ENCODE peak calls at places on chromosomes 11 and 22, in eight cellular contexts. F is small intestine, T is endothelial cell of umbilical vein, S is spleen, O is AG04450, D is OCI-LY7, Q is left ventricle myocardium inferior, Y is BJ. J is an unnamed sample.
A peak's percentile ranks its signal among the peaks of the same experiment; 100 is the strongest.

GRCh38 chr22:28710112-28710888 is 30.7 kb upstream of the TTC28 start:
- DNase-seq in S (no peak), Q (no peak), Y (peak; percentile 68), D (no peak), F (no peak), T (peak; percentile 82), O (peak; percentile 82), J (peak; percentile 94)

GRCh38 chr11:125390949-125391348 is 105.1 kb downstream of the FEZ1 start:
- DNase-seq in O (peak; percentile 43), T (peak; percentile 79), D (no peak), F (no peak), Y (peak; percentile 32), Q (no peak), S (no peak), J (peak; percentile 28)

GRCh38 chr11:112931686-112932085 is 29.5 kb upstream of the NCAM1 start:
- DNase-seq in S (no peak), Q (no peak), Y (no peak), D (no peak), F (peak; percentile 5), T (no peak), O (no peak), J (no peak)

GRCh38 chr22:45916515-45916914 is 60.4 kb downstream of the WNT7B start:
- DNase-seq in T (no peak), Q (no peak), O (no peak), D (no peak), S (no peak), Y (no peak), F (no peak), J (peak; percentile 59)

GRCh38 chr11:61599968-61600710 is 19.3 kb upstream of the SYT7 start:
- DNase-seq in F (no peak), S (no peak), Y (no peak), T (no peak), D (no peak), Q (no peak), O (no peak), J (no peak)

GRCh38 chr11:116427903-116428637 is 344.7 kb downstream of the BUD13 start:
- DNase-seq in Y (no peak), Q (no peak), F (no peak), S (no peak), O (no peak), D (no peak), T (peak; percentile 7), J (no peak)

GRCh38 chr11:100622404-100622803 is 64.7 kb upstream of the ARHGAP42 start:
- DNase-seq in Q (no peak), S (no peak), F (no peak), D (no peak), O (no peak), T (no peak), Y (no peak), J (no peak)

GRCh38 chr11:106552694-106553203 is 465.5 kb downstream of the GUCY1A2 start:
- DNase-seq in Q (no peak), S (no peak), F (no peak), T (no peak), D (no peak), Y (no peak), O (no peak), J (no peak)

GRCh38 chr22:43060213-43060612 is 29.0 kb downstream of the TTLL1 start:
- DNase-seq in S (no peak), T (peak; percentile 35), Y (no peak), Q (no peak), O (no peak), F (peak; percentile 12), D (peak; percentile 52), J (peak; percentile 35)

GRCh38 chr11:70662691-70663098 is 264.4 kb downstream of the CTTN start:
- DNase-seq in S (no peak), F (no peak), D (no peak), T (no peak), Y (no peak), Q (no peak), O (no peak), J (no peak)

GRCh38 chr11:8914661-8915018 is 3.7 kb downstream of the AKIP1 start:
- DNase-seq in Y (no peak), T (no peak), Q (no peak), D (no peak), F (no peak), O (no peak), S (no peak), J (no peak)

GRCh38 chr11:88363566-88364169 is 26.1 kb upstream of the CTSC start:
- DNase-seq in Y (no peak), D (no peak), S (no peak), F (no peak), O (no peak), T (peak; percentile 51), Q (no peak), J (peak; percentile 54)

GRCh38 chr22:49525776-49526535 is 301.7 kb downstream of the BRD1 start:
- DNase-seq in S (peak; percentile 78), Q (no peak), O (no peak), D (no peak), Y (no peak), T (no peak), F (no peak), J (no peak)

DNA sequence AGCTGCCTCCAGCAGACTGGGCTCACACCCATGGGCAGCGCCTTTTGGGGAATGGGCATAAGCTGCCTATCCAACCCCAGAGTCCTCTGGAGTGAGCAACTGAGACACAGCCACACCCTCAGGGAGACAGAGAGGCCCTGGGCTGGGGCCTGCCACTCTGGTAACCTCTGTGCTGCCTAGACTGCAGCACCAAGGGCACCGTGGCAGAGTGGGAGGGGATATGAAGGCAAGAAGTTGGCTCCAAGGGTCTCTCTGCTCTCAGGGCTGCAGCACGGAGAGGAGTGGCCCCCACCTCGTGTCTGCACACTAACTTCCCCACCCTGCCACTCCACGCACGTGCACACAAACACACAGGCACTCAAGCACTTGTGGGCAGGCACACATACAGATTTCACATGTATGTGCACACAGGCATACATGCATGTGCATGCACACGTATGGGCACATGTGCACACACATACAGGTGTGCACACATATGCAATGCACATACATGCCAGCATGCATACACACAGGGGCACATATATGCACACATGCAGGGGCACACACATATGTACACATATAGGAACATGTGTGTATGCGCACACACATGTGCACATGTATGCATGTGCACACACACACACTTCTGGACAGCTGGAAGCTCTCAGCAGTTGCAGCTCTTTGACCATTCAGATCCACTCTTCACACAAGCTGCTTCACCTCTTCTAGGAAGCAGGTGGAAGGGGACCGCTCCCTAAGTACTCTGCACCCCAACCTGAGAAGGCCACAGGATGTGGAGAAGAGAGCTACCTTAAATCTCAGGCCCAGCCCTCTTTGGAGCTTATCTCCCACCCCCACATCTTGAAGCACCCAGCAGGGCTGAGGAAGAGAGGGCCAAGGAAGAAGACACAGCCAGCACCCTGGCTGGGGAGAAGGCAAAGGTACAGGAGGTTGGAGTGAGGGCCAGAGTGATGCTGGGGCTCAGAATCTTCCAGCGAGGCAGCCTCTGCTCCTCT is 4.3 kb downstream of the IGSF9B start:
- DNase-seq in D (no peak), S (no peak), Q (no peak), F (no peak), O (no peak), Y (no peak), T (no peak), J (no peak)
- H3K4me3 ChIP-seq in D (no peak overlapping the region), S (no peak overlapping the region), Q (peak overlapping the region; percentile 73), F (no peak overlapping the region), O (no peak overlapping the region), Y (no peak overlapping the region), T (no peak overlapping the region), J (no peak overlapping the region)

GRCh38 chr11:58579192-58580129 is 598 bp downstream of the ZFP91 start:
- DNase-seq in O (peak; percentile 78), T (peak; percentile 88), Q (peak; percentile 93), S (peak; percentile 97), Y (peak; percentile 34), D (peak; percentile 92), F (peak; percentile 89), J (peak; percentile 94)

GRCh38 chr11:58578635-58579191 is at the start of gene ZFP91:
- DNase-seq in S (peak; percentile 97), F (peak; percentile 99), T (peak; percentile 99), Q (peak; percentile 98), O (peak; percentile 97), D (peak; percentile 98), Y (peak; percentile 85), J (peak; percentile 99)

GRCh38 chr11:58582437-58582836 is 3.6 kb downstream of the ZFP91 start:
- DNase-seq in Q (no peak), T (no peak), F (peak; percentile 75), D (no peak), Y (no peak), S (no peak), O (no peak), J (no peak)

GRCh38 chr11:58578136-58578634 is 678 bp upstream of the ZFP91 start:
- DNase-seq in T (peak; percentile 99), F (peak; percentile 99), Q (peak; percentile 95), S (peak; percentile 95), Y (peak; percentile 97), D (peak; percentile 97), O (peak; percentile 98), J (peak; percentile 99)

DNA sequence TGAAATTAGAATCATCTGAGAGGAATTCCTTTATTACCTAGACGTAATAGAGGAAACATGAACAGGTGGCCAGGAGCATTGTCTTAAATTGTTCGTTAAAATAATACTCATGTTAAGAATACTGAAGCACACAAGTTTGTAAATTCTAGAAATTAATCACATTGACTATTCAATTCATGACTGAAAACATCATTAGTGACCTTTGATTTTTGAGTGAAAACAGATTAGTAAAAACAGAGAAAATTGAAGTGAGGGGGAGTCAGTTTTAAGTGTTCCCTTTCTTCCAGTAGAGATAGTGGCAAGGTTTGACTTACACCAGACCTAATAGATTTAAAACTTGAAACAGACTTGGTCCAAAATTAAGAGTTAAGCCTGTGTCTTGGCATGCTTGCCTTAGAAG is 1.4 kb downstream of the ZFP91 start:
- DNase-seq in F (no peak), S (no peak), Y (no peak), Q (no peak), D (no peak), O (no peak), T (no peak), J (no peak)
- H3K4me3 ChIP-seq in F (no peak overlapping the region), S (peak overlapping the region; percentile 81), Y (peak overlapping the region; percentile 95), Q (peak overlapping the region; percentile 95), D (peak overlapping the region; percentile 87), O (peak overlapping the region; percentile 85), T (peak overlapping the region; percentile 59), J (peak overlapping the region; percentile 76)

DNA sequence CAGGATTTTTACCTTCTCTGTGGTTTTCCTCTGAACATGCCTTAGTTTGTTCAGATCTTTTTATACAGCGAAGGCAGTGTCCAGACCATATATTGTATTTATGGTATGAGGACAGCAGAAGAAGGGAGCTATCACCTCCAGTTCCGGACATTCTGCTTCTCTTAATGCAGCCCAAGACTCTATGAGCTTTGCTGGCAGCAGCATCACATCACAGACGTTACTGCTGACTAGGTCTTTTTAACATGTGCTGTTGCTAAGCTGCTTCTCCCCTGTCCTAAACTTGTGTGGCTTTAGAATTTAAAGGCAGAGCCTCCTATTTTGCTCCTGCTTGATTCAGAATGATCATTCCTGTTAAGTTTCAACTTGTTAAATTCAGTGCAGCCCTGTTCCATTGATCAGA is 13.4 kb downstream of the MICAL2 start:
- DNase-seq in Y (no peak), Q (no peak), F (no peak), T (no peak), D (no peak), O (no peak), S (no peak), J (peak; percentile 71)
- H3K4me3 ChIP-seq in Y (no peak overlapping the region), Q (no peak overlapping the region), F (no peak overlapping the region), T (no peak overlapping the region), D (no peak overlapping the region), O (no peak overlapping the region), S (no peak overlapping the region), J (no peak overlapping the region)

DNA sequence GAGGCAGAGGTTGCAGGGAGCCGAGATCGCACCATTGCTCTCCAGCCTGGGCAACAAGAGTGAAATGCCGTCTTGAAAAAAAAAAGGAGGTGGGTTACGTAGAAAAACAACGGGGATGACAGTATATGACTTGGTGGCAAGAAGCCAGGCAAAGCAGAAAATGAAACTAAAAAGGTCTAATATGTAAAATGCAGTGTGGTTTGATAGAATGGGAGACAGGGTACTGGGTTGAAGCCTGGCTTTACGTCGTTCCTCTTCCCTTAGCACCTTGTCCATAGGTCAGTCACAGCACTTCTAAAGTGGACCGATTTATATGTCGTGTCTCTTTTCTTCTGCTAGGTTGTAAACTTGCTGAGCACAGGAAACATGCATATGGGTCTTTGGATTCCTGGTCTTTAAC is 274.9 kb upstream of the ZC3H12C start:
- DNase-seq in S (no peak), T (no peak), D (no peak), F (no peak), Q (no peak), Y (no peak), O (no peak), J (no peak)
- H3K4me3 ChIP-seq in S (peak overlapping the region; percentile 21), T (no peak overlapping the region), D (no peak overlapping the region), F (no peak overlapping the region), Q (no peak overlapping the region), Y (no peak overlapping the region), O (no peak overlapping the region), J (no peak overlapping the region)

J was measured in choroid plexus epithelial cell.